ENCODE peak calls at places on chromosome 1, in six cellular contexts. J is vagina, Z is lower leg skin, G is ovary, U is suprapubic skin, O is endothelial cell of umbilical vein. Y is an unnamed sample.

GRCh38 chr1:226816585-226816984 is 53.8 kb upstream of the PSEN2 start:
- DNase-seq in J (no peak), Z (no peak), G (no peak), U (no peak), O (no peak), Y (no peak)

GRCh38 chr1:9101510-9102146 is 27.3 kb downstream of the GPR157 start:
- DNase-seq in J (no peak), Z (no peak), G (peak; percentile 54), U (no peak), O (peak; percentile 51), Y (no peak)

GRCh38 chr1:84289169-84289785 is 12.2 kb upstream of the SAMD13 start:
- DNase-seq in J (no peak), Z (no peak), G (no peak), U (no peak), O (no peak), Y (no peak)

GRCh38 chr1:58773406-58773840 is 10.4 kb downstream of the JUN start:
- DNase-seq in J (no peak), Z (no peak), G (no peak), U (no peak), O (peak; percentile 97), Y (peak; percentile 48)

GRCh38 chr1:6260961-6261614 is at the start of gene GPR153:
- DNase-seq in J (no peak), Z (peak; percentile 92), G (no peak), U (peak; percentile 79), O (peak; percentile 15), Y (peak; percentile 70)

GRCh38 chr1:30336550-30337426 is 386.6 kb downstream of the MATN1 start:
- DNase-seq in J (peak; percentile 77), Z (peak; percentile 50), G (no peak), U (no peak), O (no peak), Y (no peak)

GRCh38 chr1:36223373-36223995 is 759 bp upstream of the THRAP3 start:
- DNase-seq in J (no peak), Z (no peak), G (no peak), U (no peak), O (peak; percentile 68), Y (no peak)

GRCh38 chr1:207851696-207852095 is 59.2 kb downstream of the CD34 start:
- DNase-seq in J (no peak), Z (peak; percentile 31), G (no peak), U (no peak), O (no peak), Y (no peak)

GRCh38 chr1:90809093-90809492 is 92.0 kb upstream of the BARHL2 start:
- DNase-seq in J (no peak), Z (no peak), G (no peak), U (no peak), O (no peak), Y (no peak)

GRCh38 chr1:6329392-6329791 is 64.2 kb downstream of the ACOT7 start:
- DNase-seq in J (no peak), Z (no peak), G (peak; percentile 37), U (no peak), O (no peak), Y (no peak)

GRCh38 chr1:3072178-3072947 is 3.4 kb downstream of the PRDM16 start:
- DNase-seq in J (no peak), Z (no peak), G (no peak), U (no peak), O (no peak), Y (no peak)

DNA sequence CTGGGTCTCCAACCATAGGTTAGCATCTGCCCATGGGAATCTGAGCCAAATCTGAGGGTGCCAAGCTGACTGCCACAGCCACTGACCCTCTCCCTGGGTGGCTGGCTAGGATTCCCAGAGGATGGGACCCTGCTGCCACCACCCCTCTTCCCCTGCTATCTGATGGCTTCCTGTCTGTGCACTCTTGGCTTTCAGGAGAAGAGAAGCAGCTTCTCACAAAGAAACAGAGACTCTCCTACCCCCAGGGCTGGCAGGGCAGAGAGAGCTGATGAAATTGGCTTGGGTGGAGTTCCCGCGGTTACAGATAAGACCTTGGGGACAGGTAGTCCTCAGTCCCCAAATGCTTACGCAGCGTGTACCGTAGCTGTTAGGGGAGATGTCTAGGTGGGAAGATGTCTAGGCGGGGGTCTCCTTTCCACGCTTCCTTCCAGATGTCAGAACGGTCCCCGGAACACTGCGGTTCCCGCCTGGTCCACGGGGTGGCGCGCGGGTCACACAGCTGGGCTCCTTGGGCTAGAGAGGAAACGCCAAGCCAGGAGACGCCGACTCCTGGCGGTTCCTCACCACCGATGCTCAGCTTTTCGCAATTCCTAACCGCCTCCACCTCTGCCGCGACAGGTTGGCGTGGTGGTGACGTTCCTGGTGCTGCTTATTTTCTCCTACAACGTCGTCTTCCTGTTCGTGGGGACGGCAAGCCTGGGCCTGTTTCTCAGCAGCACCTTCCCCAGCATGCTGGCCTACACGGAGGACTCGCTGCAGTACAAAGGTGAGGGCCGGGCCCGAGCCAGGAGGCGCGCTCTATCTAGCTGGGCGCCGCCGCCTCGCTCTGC is 40.1 kb downstream of the ELK4 start:
- DNase-seq in J (peak; percentile 96), Z (peak; percentile 98), G (peak; percentile 77), U (peak; percentile 94), O (peak; percentile 83), Y (peak; percentile 85)
- TF ChIP-seq POLR2A in J (no peak), Z (no peak), G (no peak), U (no peak), O (no peak), Y (no peak)

DNA sequence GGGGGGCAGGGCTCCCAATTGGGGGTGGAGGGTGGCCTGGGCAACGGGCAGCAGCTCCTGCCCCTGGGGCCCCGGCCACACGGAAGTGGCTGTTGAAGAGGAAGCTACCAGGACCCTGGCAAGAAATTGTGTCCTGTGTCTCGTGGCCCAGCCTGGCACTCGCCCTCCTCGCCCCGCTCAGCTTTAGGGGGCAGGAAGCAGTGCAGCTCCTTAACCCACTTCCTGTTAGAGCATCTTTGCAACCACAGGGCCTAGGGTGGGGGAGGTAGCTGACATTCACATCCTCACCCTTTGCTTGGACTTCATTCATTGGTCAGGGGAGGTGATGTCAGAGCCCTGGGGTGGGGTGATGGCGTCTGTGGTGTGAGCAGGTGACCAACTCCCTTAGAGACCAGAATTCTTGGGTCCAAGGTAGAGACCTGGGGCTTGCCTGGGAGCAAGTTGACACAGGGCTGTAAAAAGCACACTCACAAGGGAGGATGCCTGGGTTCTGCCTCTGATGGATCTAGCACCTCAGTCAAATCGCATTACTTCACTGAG is at the start of gene ARHGAP30:
- DNase-seq in J (no peak), Z (peak; percentile 90), G (no peak), U (no peak), O (no peak), Y (peak; percentile 80)
- TF ChIP-seq POLR2A in J (no peak), Z (no peak), G (no peak), U (no peak), O (no peak), Y (peak; percentile 23)

DNA sequence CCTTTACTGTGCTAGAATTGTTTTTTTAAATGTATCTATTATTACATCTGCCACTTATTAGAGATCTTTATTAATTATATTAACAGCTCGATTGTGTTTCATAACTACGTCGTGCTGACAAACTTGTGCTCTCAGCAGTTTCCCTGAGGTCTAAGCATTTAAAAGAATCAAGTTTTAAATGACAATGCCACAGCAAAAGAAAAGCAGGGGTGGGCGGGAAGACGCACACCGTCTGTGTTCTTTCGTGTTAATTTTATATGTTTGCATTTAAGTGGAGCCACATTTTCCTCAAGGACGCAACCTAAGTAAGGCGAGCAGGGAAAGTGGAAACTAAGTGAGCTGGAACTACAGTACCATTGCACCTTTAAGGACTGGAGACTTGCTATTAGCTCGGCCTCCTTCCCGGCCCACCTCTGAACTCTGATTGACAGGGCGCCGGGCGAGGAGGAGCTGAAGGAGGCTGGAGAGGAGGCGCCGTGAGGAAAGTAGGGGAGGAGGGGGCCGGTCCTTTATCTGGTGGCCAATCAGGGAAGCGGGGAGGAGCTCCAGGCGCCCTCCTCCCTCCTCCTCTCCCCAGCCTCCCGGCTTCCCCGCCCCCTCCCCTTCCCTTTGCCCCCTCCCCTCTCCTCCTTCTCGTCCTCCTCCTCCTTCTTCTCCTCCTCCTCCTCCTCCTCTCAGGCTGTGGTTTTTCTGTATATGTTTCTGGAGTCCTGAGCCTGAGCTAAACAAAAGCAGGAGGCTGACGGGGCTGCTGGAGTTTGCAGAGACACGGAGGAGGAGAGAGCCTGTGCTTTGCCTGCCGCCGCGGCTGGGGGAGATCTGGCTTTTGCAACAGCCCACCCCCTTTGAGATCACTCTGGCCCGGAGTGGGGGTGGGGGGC is at the start of gene PBX1:
- DNase-seq in J (peak; percentile 98), Z (peak; percentile 99), G (peak; percentile 98), U (peak; percentile 98), O (peak; percentile 99), Y (peak; percentile 98)
- TF ChIP-seq POLR2A in J (peak; percentile 97), Z (peak; percentile 45), G (peak; percentile 78), U (no peak), O (peak; percentile 65), Y (peak; percentile 38)

GRCh38 chr1:222815367-222815765 is 527 bp downstream of the DISP1 start:
- DNase-seq in J (no peak), Z (no peak), G (peak; percentile 45), U (no peak), O (no peak), Y (no peak)

GRCh38 chr1:222813866-222814535 is 838 bp upstream of the DISP1 start:
- DNase-seq in J (no peak), Z (no peak), G (no peak), U (no peak), O (no peak), Y (no peak)

GRCh38 chr1:222817529-222817928 is 2.7 kb downstream of the DISP1 start:
- DNase-seq in J (no peak), Z (no peak), G (no peak), U (no peak), O (peak; percentile 76), Y (no peak)

GRCh38 chr1:222811671-222812070 is 3.2 kb upstream of the DISP1 start:
- DNase-seq in J (no peak), Z (no peak), G (no peak), U (no peak), O (no peak), Y (no peak)

GRCh38 chr1:222814536-222815366 is at the start of gene DISP1:
- DNase-seq in J (no peak), Z (peak; percentile 95), G (peak; percentile 83), U (peak; percentile 87), O (peak; percentile 65), Y (peak; percentile 85)
- TF ChIP-seq POLR2A in J (peak; percentile 6), Z (no peak), G (peak; percentile 37), U (no peak), O (peak; percentile 44), Y (peak; percentile 63)

Y was measured in right lobe of liver.